ENCODE peak calls at places on chromosomes 16 and 17, in six cellular contexts. Q, L, W, D, K and V are unnamed samples. For H3K36me3 and H3K9me3, the result is how much of the 10 kb centered on the place peaks cover.

GRCh38 chr16:81005644-81006471 is 827 bp downstream of the CMC2 start:
- DNase-seq in Q (no peak), L (peak), W (no peak), D (no peak), K (peak), V (no peak)

GRCh38 chr17:6989779-6990178 is 6.1 kb upstream of the ALOX12 start:
- DNase-seq in Q (no peak), L (no peak), W (no peak), D (no peak), K (no peak), V (no peak)

GRCh38 chr16:23508589-23509440 is 1.5 kb downstream of the GGA2 start:
- DNase-seq in Q (no peak), L (no peak), W (no peak), D (peak), K (peak), V (no peak)

GRCh38 chr17:33750943-33751701 is 458.0 kb upstream of the ASIC2 start:
- DNase-seq in Q (no peak), L (peak), W (peak), D (peak), K (peak), V (peak)

GRCh38 chr16:87874639-87875472 is 5.5 kb upstream of the SLC7A5 start:
- DNase-seq in Q (no peak), L (no peak), W (no peak), D (no peak), K (peak), V (no peak)

GRCh38 chr17:35889241-35889640 is 9.1 kb upstream of the CCL5 start:
- DNase-seq in Q (no peak), L (no peak), W (no peak), D (no peak), K (no peak), V (no peak)

GRCh38 chr17:50045154-50045553 is 10.8 kb upstream of the ITGA3 start:
- DNase-seq in Q (no peak), L (no peak), W (no peak), D (no peak), K (no peak), V (no peak)

GRCh38 chr16:16010194-16010593 is 60.8 kb downstream of the ABCC1 start:
- DNase-seq in Q (no peak), L (no peak), W (no peak), D (no peak), K (no peak), V (no peak)

GRCh38 chr16:48047755-48048154 is 108.0 kb downstream of the ABCC12 start:
- DNase-seq in Q (no peak), L (no peak), W (no peak), D (no peak), K (no peak), V (no peak)

GRCh38 chr16:82220541-82220940 is 50.5 kb upstream of the MPHOSPH6 start:
- DNase-seq in Q (no peak), L (no peak), W (no peak), D (no peak), K (no peak), V (no peak)

GRCh38 chr16:52861614-52862022 is 191.1 kb downstream of the CHD9NB start:
- DNase-seq in Q (no peak), L (no peak), W (no peak), D (no peak), K (peak), V (peak)

GRCh38 chr17:21061158-21061835 is 18.5 kb upstream of the USP22 start:
- DNase-seq in Q (no peak), L (no peak), W (no peak), D (no peak), K (no peak), V (no peak)

GRCh38 chr17:82528484-82529265 is 9.1 kb downstream of the FOXK2 start:
- DNase-seq in Q (peak), L (no peak), W (no peak), D (peak), K (peak), V (peak)

DNA sequence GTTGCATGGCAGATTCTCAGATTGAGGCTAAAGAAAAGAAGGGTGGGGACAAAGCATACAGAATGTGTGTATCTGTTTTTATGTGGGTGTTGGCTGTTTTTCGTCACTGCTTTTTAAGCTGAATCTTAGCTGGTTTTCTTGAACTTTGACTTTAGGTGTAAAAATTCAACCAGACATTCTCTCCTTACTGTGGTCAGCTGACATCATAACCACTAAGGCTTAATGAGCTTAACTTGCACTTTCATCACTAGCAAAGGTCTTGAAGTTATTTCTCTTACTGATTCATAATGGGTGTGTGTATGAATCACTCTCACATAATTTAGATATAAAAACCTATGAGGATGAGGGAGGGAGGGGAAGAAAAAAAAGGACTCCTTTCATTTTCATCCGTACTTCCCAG is 4.0 kb upstream of the CDC6 start:
- DNase-seq in Q (no peak), L (no peak), W (no peak), D (no peak), K (no peak), V (no peak)
- H3K4me3 ChIP-seq in Q (no peak), L (no peak), W (no peak), D (no peak), K (no peak), V (no peak)

GRCh38 chr17:44934745-44935105 is 12.8 kb downstream of the KIF18B start:
- DNase-seq in Q (peak), L (no peak), W (no peak), D (no peak), K (no peak), V (no peak)

GRCh38 chr17:44932526-44933097 is 15.0 kb downstream of the KIF18B start:
- DNase-seq in Q (peak), L (no peak), W (no peak), D (no peak), K (no peak), V (no peak)

GRCh38 chr17:44933824-44934744 is 13.5 kb downstream of the KIF18B start:
- DNase-seq in Q (peak), L (no peak), W (no peak), D (no peak), K (no peak), V (no peak)

GRCh38 chr17:44932096-44932495 is 15.5 kb downstream of the KIF18B start:
- DNase-seq in Q (peak), L (no peak), W (no peak), D (no peak), K (no peak), V (no peak)

DNA sequence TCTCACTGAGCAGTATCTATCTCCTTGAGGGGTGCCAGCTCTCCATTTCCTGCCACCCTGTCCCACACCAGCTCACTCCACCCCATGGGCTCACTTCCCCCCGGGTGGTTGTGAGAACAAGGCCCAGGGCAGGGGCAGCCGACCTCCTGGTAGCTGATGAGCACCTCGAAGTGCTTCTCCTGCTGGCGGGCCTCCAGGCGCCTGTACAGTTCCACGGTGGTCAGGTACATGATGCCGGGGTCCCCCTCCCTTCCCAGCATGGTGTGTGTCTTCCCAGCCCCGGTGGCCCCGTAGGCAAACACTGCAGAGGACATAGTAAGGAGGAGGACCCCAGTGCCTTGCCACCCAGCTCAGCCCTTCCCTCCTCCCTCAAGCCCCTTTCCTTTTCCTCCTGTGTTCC is 12.5 kb downstream of the KIF18B start:
- DNase-seq in Q (peak), L (no peak), W (no peak), D (no peak), K (no peak), V (no peak)
- H3K36me3 ChIP-seq in Q (under half), L (under half), W (under half), D (under half), K (under half), V (half or more)

GRCh38 chr16:3408561-3409197 is 7.7 kb downstream of the ZNF174 start:
- DNase-seq in Q (no peak), L (no peak), W (no peak), D (no peak), K (no peak), V (no peak)
- H3K9me3 ChIP-seq in Q (under half), L (under half), W (under half), D (under half), K (half or more), V (under half)

GRCh38 chr17:58333396-58334207 is 5.0 kb upstream of the TSPOAP1 start:
- DNase-seq in Q (no peak), L (no peak), W (no peak), D (no peak), K (no peak), V (no peak)
- H3K4me3 ChIP-seq in Q (peak), L (no peak), W (no peak), D (no peak), K (no peak), V (no peak)

GRCh38 chr17:16948587-16949376 is 23.1 kb downstream of the TNFRSF13B start:
- DNase-seq in Q (no peak), L (no peak), W (no peak), D (no peak), K (no peak), V (no peak)
- H3K36me3 ChIP-seq in Q (under half), L (under half), W (under half), D (under half), K (under half), V (under half)